ENCODE peak calls at places on chromosomes 16 and 17, in nine cellular contexts. K is MG63; U is body of pancreas; M is RWPE2; A is mammary epithelial cell; N is IMR-90; G is CD4-positive, CD25-positive, alpha-beta regulatory T cell; I is pancreas; P is keratinocyte. E is an unnamed sample.

GRCh38 chr17:73738751-73739575 is 94.7 kb upstream of the SDK2 start:
- DNase-seq in A (no peak), M (no peak), N (no peak), I (no peak), K (no peak), P (no peak), G (no peak), U (no peak), E (no peak)

GRCh38 chr17:57402691-57403090 is 146.4 kb downstream of the MSI2 start:
- DNase-seq in I (no peak), M (no peak), N (no peak), P (no peak), A (no peak), G (no peak), K (no peak), U (no peak), E (no peak)

GRCh38 chr16:31441956-31442355 is 633 bp downstream of the ZNF843 start:
- DNase-seq in P (no peak), N (no peak), K (no peak), A (no peak), G (no peak), M (no peak), U (no peak), I (peak; percentile 37), E (no peak)

GRCh38 chr16:70706948-70707465 is 21.2 kb upstream of the MTSS2 start:
- DNase-seq in N (peak; percentile 91), I (no peak), P (peak; percentile 92), M (no peak), U (no peak), G (no peak), K (peak; percentile 75), A (peak; percentile 81), E (no peak)

GRCh38 chr16:74691093-74691855 is 9.4 kb downstream of the MLKL start:
- DNase-seq in U (no peak), M (no peak), A (no peak), P (no peak), I (no peak), K (no peak), G (no peak), N (peak; percentile 17), E (no peak)

GRCh38 chr17:40540448-40540847 is 24.8 kb downstream of the CCR7 start:
- DNase-seq in A (no peak), K (no peak), M (no peak), U (no peak), P (no peak), G (no peak), I (no peak), N (no peak), E (no peak)

GRCh38 chr17:51224615-51225262 is 35.1 kb downstream of the MBTD1 start:
- DNase-seq in P (no peak), M (no peak), I (no peak), U (no peak), G (no peak), K (no peak), A (no peak), N (no peak), E (no peak)

GRCh38 chr17:59618894-59619312 is 792 bp upstream of the CLTC start:
- DNase-seq in N (peak; percentile 94), I (no peak), M (no peak), G (no peak), U (peak; percentile 93), P (no peak), A (no peak), K (no peak), E (no peak)

GRCh38 chr17:46977750-46978488 is 1.1 kb downstream of the RPRML start:
- DNase-seq in I (no peak), G (no peak), M (no peak), P (no peak), A (no peak), K (no peak), N (no peak), U (no peak), E (peak; percentile 37)

GRCh38 chr17:80942360-80943345 is 49.0 kb upstream of the CHMP6 start:
- DNase-seq in A (no peak), M (peak; percentile 54), P (no peak), I (peak; percentile 53), U (peak; percentile 67), G (no peak), N (peak; percentile 82), K (peak; percentile 50), E (no peak)

GRCh38 chr16:52827456-52827855 is 225.2 kb downstream of the CHD9NB start:
- DNase-seq in N (no peak), G (no peak), I (no peak), U (no peak), M (no peak), K (no peak), A (no peak), P (no peak), E (no peak)

GRCh38 chr16:3074860-3075545 is 9.6 kb downstream of the IL32 start:
- DNase-seq in K (no peak), M (no peak), G (peak; percentile 73), A (no peak), I (no peak), U (peak; percentile 38), P (no peak), N (no peak), E (no peak)

GRCh38 chr17:17681187-17681743 is at the start of gene RAI1:
- DNase-seq in K (peak; percentile 76), N (peak; percentile 79), P (no peak), M (no peak), I (peak; percentile 80), U (peak; percentile 83), G (peak; percentile 55), A (peak; percentile 71), E (peak; percentile 96)
- H3K27me3 ChIP-seq in K (no peaks in the 10 kb centered on the region), N (no peaks in the 10 kb centered on the region), P (no peaks in the 10 kb centered on the region), M (no peaks in the 10 kb centered on the region), I (no peaks in the 10 kb centered on the region), U (no peaks in the 10 kb centered on the region), G (no peaks in the 10 kb centered on the region), A (no peaks in the 10 kb centered on the region), E (no peaks in the 10 kb centered on the region)

GRCh38 chr17:49464049-49464448 is 31.0 kb upstream of the NGFR start:
- DNase-seq in K (no peak), G (no peak), M (no peak), P (no peak), A (no peak), U (no peak), I (no peak), N (no peak), E (no peak)

GRCh38 chr17:49467175-49467574 is 27.9 kb upstream of the NGFR start:
- DNase-seq in A (no peak), K (no peak), N (no peak), G (no peak), I (no peak), P (no peak), M (no peak), U (no peak), E (no peak)

GRCh38 chr17:49461580-49461979 is 33.5 kb upstream of the NGFR start:
- DNase-seq in M (no peak), P (no peak), U (no peak), K (no peak), I (no peak), G (no peak), A (no peak), N (no peak), E (no peak)

GRCh38 chr17:49468827-49469385 is 26.2 kb upstream of the NGFR start:
- DNase-seq in N (no peak), U (no peak), A (no peak), I (no peak), P (no peak), G (no peak), K (no peak), M (no peak), E (peak; percentile 56)

DNA sequence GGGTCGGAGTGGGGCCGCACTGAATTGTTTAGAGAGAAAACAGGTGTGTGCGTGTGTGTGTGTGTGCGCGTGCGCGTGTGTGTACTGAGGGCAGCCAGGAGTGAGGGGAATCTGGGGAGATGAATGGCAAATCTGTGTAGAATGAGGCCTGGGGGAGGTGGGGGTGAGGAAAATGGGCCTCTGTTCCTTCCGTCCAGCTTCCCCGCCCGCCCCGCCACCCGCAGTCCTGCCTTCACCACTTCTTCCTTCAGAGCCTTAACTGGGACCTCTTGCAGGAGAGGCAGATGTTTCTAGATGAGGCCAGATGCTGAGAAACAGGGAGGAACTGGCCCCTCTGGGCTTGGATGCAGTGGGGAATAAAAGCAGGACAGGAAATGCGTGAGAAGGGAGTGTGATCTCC is 29.7 kb upstream of the NGFR start:
- DNase-seq in A (no peak), I (no peak), M (no peak), K (no peak), N (no peak), U (no peak), P (no peak), G (no peak), E (no peak)
- H3K27me3 ChIP-seq in A (no peaks in the 10 kb centered on the region), I (peaks cover 5% of the 10 kb centered on the region), M (peaks cover 6% of the 10 kb centered on the region), K (peaks cover 10% of the 10 kb centered on the region), N (peaks cover 84% of the 10 kb centered on the region), U (no peaks in the 10 kb centered on the region), P (peaks cover 50% of the 10 kb centered on the region), G (peaks cover 12% of the 10 kb centered on the region), E (peaks cover 6% of the 10 kb centered on the region)

GRCh38 chr16:58377932-58378331 is 14.3 kb upstream of the GINS3 start:
- DNase-seq in U (no peak), P (no peak), K (no peak), A (no peak), N (no peak), I (no peak), M (no peak), G (no peak), E (no peak)

GRCh38 chr16:58379736-58380135 is 12.5 kb upstream of the GINS3 start:
- DNase-seq in N (no peak), P (no peak), I (no peak), K (no peak), A (no peak), U (no peak), M (no peak), G (no peak), E (no peak)

GRCh38 chr16:58381661-58382060 is 10.6 kb upstream of the GINS3 start:
- DNase-seq in M (no peak), P (no peak), N (no peak), U (no peak), A (no peak), G (no peak), K (no peak), I (no peak), E (no peak)

GRCh38 chr16:58375386-58375785 is 16.9 kb upstream of the GINS3 start:
- DNase-seq in A (no peak), M (no peak), G (no peak), N (no peak), U (no peak), I (no peak), K (no peak), P (no peak), E (no peak)

DNA sequence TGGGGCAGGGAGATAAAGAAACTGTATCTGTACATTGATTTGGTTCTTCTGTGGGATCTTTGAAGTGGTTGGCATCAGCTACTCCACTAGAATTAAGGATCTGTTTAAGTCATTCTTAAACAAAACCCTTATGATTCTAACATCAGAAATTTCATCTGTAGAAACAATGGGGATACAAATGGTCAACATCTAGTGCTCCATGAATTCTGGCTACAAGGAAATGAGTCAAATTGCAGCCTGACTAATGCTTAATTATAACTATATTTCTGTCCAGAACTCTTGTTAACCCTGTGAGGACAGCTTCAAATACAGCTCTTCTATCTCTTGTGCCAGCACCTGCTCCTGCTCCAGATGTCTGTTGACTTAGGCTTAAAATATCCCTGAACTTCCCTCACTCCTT is 13.9 kb upstream of the GINS3 start:
- DNase-seq in P (no peak), U (no peak), K (no peak), N (no peak), A (peak; percentile 43), M (no peak), I (no peak), G (no peak), E (no peak)
- H3K27me3 ChIP-seq in P (no peaks in the 10 kb centered on the region), U (no peaks in the 10 kb centered on the region), K (peaks cover 6% of the 10 kb centered on the region), N (peaks cover 2% of the 10 kb centered on the region), A (no peaks in the 10 kb centered on the region), M (no peaks in the 10 kb centered on the region), I (no peaks in the 10 kb centered on the region), G (peaks cover 11% of the 10 kb centered on the region), E (peaks cover 4% of the 10 kb centered on the region)

GRCh38 chr16:86494039-86494564 is 16.2 kb upstream of the FOXF1 start:
- DNase-seq in A (no peak), U (no peak), K (no peak), G (no peak), P (no peak), I (no peak), N (no peak), M (no peak), E (no peak)
- H3K27me3 ChIP-seq in A (peaks cover 59% of the 10 kb centered on the region), U (no peaks in the 10 kb centered on the region), K (peaks cover 9% of the 10 kb centered on the region), G (peaks cover 21% of the 10 kb centered on the region), P (peaks cover 80% of the 10 kb centered on the region), I (peaks cover 45% of the 10 kb centered on the region), N (no peaks in the 10 kb centered on the region), M (peaks cover 99% of the 10 kb centered on the region), E (no peaks in the 10 kb centered on the region)